ENCODE peak calls at places on chromosomes 16 and 17, in eight cellular contexts. One of them, this sample, is unnamed.

GRCh38 chr16:12501727-12502457 is 301.8 kb downstream of the CPPED1 start:
- DNase-seq in CD8-positive, alpha-beta T cell: no peak
- DNase-seq in CD4-positive, alpha-beta T cell: no peak
- DNase-seq in GM10248: no peak
- DNase-seq in naive thymus-derived CD4-positive, alpha-beta T cell: no peak
- DNase-seq in GF-D8: no peak
- DNase-seq in NCI-H460: no peak
- DNase-seq in NCI-H510A treated with DMSO at 0.1 percent for 48 hours: no peak
- DNase-seq in this sample: no peak

GRCh38 chr17:7947651-7948050 is 15.6 kb downstream of the CNTROB start:
- DNase-seq in NCI-H460: no peak
- DNase-seq in NCI-H510A treated with DMSO at 0.1 percent for 48 hours: no peak
- DNase-seq in GM10248: no peak
- DNase-seq in GF-D8: no peak
- DNase-seq in CD4-positive, alpha-beta T cell: no peak
- DNase-seq in CD8-positive, alpha-beta T cell: no peak
- DNase-seq in naive thymus-derived CD4-positive, alpha-beta T cell: no peak
- DNase-seq in this sample: no peak

GRCh38 chr17:78883533-78884131 is 19.4 kb downstream of the CEP295NL start:
- DNase-seq in NCI-H510A treated with DMSO at 0.1 percent for 48 hours: peak
- DNase-seq in NCI-H460: peak
- DNase-seq in CD4-positive, alpha-beta T cell: no peak
- DNase-seq in CD8-positive, alpha-beta T cell: no peak
- DNase-seq in naive thymus-derived CD4-positive, alpha-beta T cell: no peak
- DNase-seq in GF-D8: peak
- DNase-seq in GM10248: no peak
- DNase-seq in this sample: no peak

GRCh38 chr17:37239690-37240344 is 136.0 kb upstream of the C17orf78 start:
- DNase-seq in NCI-H510A treated with DMSO at 0.1 percent for 48 hours: peak
- DNase-seq in CD8-positive, alpha-beta T cell: no peak
- DNase-seq in NCI-H460: peak
- DNase-seq in GM10248: peak
- DNase-seq in naive thymus-derived CD4-positive, alpha-beta T cell: peak
- DNase-seq in GF-D8: peak
- DNase-seq in CD4-positive, alpha-beta T cell: no peak
- DNase-seq in this sample: no peak

GRCh38 chr16:63530208-63530607 is 1494.0 kb upstream of the CDH8 start:
- DNase-seq in GF-D8: no peak
- DNase-seq in CD8-positive, alpha-beta T cell: no peak
- DNase-seq in GM10248: no peak
- DNase-seq in naive thymus-derived CD4-positive, alpha-beta T cell: no peak
- DNase-seq in NCI-H510A treated with DMSO at 0.1 percent for 48 hours: no peak
- DNase-seq in NCI-H460: no peak
- DNase-seq in CD4-positive, alpha-beta T cell: no peak
- DNase-seq in this sample: no peak

GRCh38 chr16:4664538-4665418 is 28.6 kb upstream of the NUDT16L1 start:
- DNase-seq in GM10248: peak
- DNase-seq in naive thymus-derived CD4-positive, alpha-beta T cell: peak
- DNase-seq in CD4-positive, alpha-beta T cell: peak
- DNase-seq in NCI-H510A treated with DMSO at 0.1 percent for 48 hours: peak
- DNase-seq in NCI-H460: no peak
- DNase-seq in GF-D8: peak
- DNase-seq in CD8-positive, alpha-beta T cell: no peak
- DNase-seq in this sample: peak

GRCh38 chr17:59825533-59826316 is 67.0 kb downstream of the TUBD1 start:
- DNase-seq in NCI-H460: no peak
- DNase-seq in GM10248: no peak
- DNase-seq in naive thymus-derived CD4-positive, alpha-beta T cell: no peak
- DNase-seq in GF-D8: no peak
- DNase-seq in CD4-positive, alpha-beta T cell: no peak
- DNase-seq in NCI-H510A treated with DMSO at 0.1 percent for 48 hours: no peak
- DNase-seq in CD8-positive, alpha-beta T cell: no peak
- DNase-seq in this sample: no peak

GRCh38 chr16:79601092-79601977 is 798 bp upstream of the MAF start:
- DNase-seq in NCI-H510A treated with DMSO at 0.1 percent for 48 hours: peak
- DNase-seq in NCI-H460: no peak
- DNase-seq in CD8-positive, alpha-beta T cell: no peak
- DNase-seq in naive thymus-derived CD4-positive, alpha-beta T cell: no peak
- DNase-seq in GM10248: peak
- DNase-seq in CD4-positive, alpha-beta T cell: no peak
- DNase-seq in GF-D8: no peak
- DNase-seq in this sample: peak

GRCh38 chr16:68936729-68937631 is 93.6 kb downstream of the TANGO6 start:
- DNase-seq in GF-D8: no peak
- DNase-seq in NCI-H510A treated with DMSO at 0.1 percent for 48 hours: peak
- DNase-seq in NCI-H460: no peak
- DNase-seq in CD4-positive, alpha-beta T cell: no peak
- DNase-seq in GM10248: no peak
- DNase-seq in naive thymus-derived CD4-positive, alpha-beta T cell: no peak
- DNase-seq in CD8-positive, alpha-beta T cell: no peak
- DNase-seq in this sample: no peak

GRCh38 chr17:20896153-20896649 is 146.6 kb downstream of the USP22 start:
- DNase-seq in GF-D8: no peak
- DNase-seq in NCI-H510A treated with DMSO at 0.1 percent for 48 hours: no peak
- DNase-seq in GM10248: peak
- DNase-seq in CD4-positive, alpha-beta T cell: no peak
- DNase-seq in naive thymus-derived CD4-positive, alpha-beta T cell: peak
- DNase-seq in NCI-H460: no peak
- DNase-seq in CD8-positive, alpha-beta T cell: no peak
- DNase-seq in this sample: peak

GRCh38 chr17:50668025-50668837 is 33.5 kb downstream of the ABCC3 start:
- DNase-seq in NCI-H510A treated with DMSO at 0.1 percent for 48 hours: no peak
- DNase-seq in naive thymus-derived CD4-positive, alpha-beta T cell: no peak
- DNase-seq in GF-D8: no peak
- DNase-seq in CD4-positive, alpha-beta T cell: no peak
- DNase-seq in CD8-positive, alpha-beta T cell: no peak
- DNase-seq in GM10248: no peak
- DNase-seq in NCI-H460: no peak
- DNase-seq in this sample: no peak

GRCh38 chr17:44967026-44967906 is 837 bp downstream of the C1QL1 start:
- DNase-seq in GF-D8: no peak
- DNase-seq in CD8-positive, alpha-beta T cell: no peak
- DNase-seq in GM10248: no peak
- DNase-seq in NCI-H460: no peak
- DNase-seq in NCI-H510A treated with DMSO at 0.1 percent for 48 hours: no peak
- DNase-seq in CD4-positive, alpha-beta T cell: no peak
- DNase-seq in naive thymus-derived CD4-positive, alpha-beta T cell: no peak
- DNase-seq in this sample: no peak

GRCh38 chr16:1077877-1078578 is 5.5 kb downstream of the SSTR5 start:
- DNase-seq in NCI-H460: no peak
- DNase-seq in GF-D8: no peak
- DNase-seq in naive thymus-derived CD4-positive, alpha-beta T cell: no peak
- DNase-seq in NCI-H510A treated with DMSO at 0.1 percent for 48 hours: no peak
- DNase-seq in CD4-positive, alpha-beta T cell: no peak
- DNase-seq in CD8-positive, alpha-beta T cell: no peak
- DNase-seq in GM10248: no peak
- DNase-seq in this sample: no peak

GRCh38 chr16:78211951-78212350 is 112.5 kb downstream of the WWOX start:
- DNase-seq in CD8-positive, alpha-beta T cell: no peak
- DNase-seq in NCI-H510A treated with DMSO at 0.1 percent for 48 hours: no peak
- DNase-seq in GF-D8: no peak
- DNase-seq in NCI-H460: no peak
- DNase-seq in CD4-positive, alpha-beta T cell: no peak
- DNase-seq in GM10248: no peak
- DNase-seq in naive thymus-derived CD4-positive, alpha-beta T cell: no peak
- DNase-seq in this sample: no peak

GRCh38 chr17:39236383-39236927 is 10.7 kb upstream of the STAC2 start:
- DNase-seq in NCI-H460: no peak
- DNase-seq in CD4-positive, alpha-beta T cell: no peak
- DNase-seq in NCI-H510A treated with DMSO at 0.1 percent for 48 hours: no peak
- DNase-seq in GM10248: peak
- DNase-seq in CD8-positive, alpha-beta T cell: no peak
- DNase-seq in GF-D8: no peak
- DNase-seq in naive thymus-derived CD4-positive, alpha-beta T cell: no peak
- DNase-seq in this sample: no peak

GRCh38 chr17:66713533-66714042 is 121.3 kb upstream of the CACNG5 start:
- DNase-seq in NCI-H510A treated with DMSO at 0.1 percent for 48 hours: no peak
- DNase-seq in CD4-positive, alpha-beta T cell: no peak
- DNase-seq in CD8-positive, alpha-beta T cell: no peak
- DNase-seq in GF-D8: no peak
- DNase-seq in GM10248: peak
- DNase-seq in naive thymus-derived CD4-positive, alpha-beta T cell: no peak
- DNase-seq in NCI-H460: no peak
- DNase-seq in this sample: peak

GRCh38 chr16:67897231-67897630 is 4.2 kb downstream of the PSKH1 start:
- DNase-seq in naive thymus-derived CD4-positive, alpha-beta T cell: no peak
- DNase-seq in CD4-positive, alpha-beta T cell: no peak
- DNase-seq in NCI-H460: no peak
- DNase-seq in NCI-H510A treated with DMSO at 0.1 percent for 48 hours: no peak
- DNase-seq in GM10248: no peak
- DNase-seq in GF-D8: no peak
- DNase-seq in CD8-positive, alpha-beta T cell: no peak
- DNase-seq in this sample: no peak

GRCh38 chr17:28648698-28649097 is 3.7 kb upstream of the BLTP2 start:
- DNase-seq in GM10248: no peak
- DNase-seq in NCI-H460: no peak
- DNase-seq in GF-D8: no peak
- DNase-seq in CD4-positive, alpha-beta T cell: no peak
- DNase-seq in CD8-positive, alpha-beta T cell: no peak
- DNase-seq in naive thymus-derived CD4-positive, alpha-beta T cell: no peak
- DNase-seq in NCI-H510A treated with DMSO at 0.1 percent for 48 hours: no peak
- DNase-seq in this sample: no peak

GRCh38 chr17:76204277-76204676 is 36.0 kb downstream of the RNF157 start:
- DNase-seq in GM10248: no peak
- DNase-seq in GF-D8: no peak
- DNase-seq in CD8-positive, alpha-beta T cell: no peak
- DNase-seq in CD4-positive, alpha-beta T cell: no peak
- DNase-seq in NCI-H460: no peak
- DNase-seq in naive thymus-derived CD4-positive, alpha-beta T cell: no peak
- DNase-seq in NCI-H510A treated with DMSO at 0.1 percent for 48 hours: no peak
- DNase-seq in this sample: no peak

GRCh38 chr17:35245196-35245486 is 2.3 kb downstream of the SLFN5 start:
- DNase-seq in GF-D8: no peak
- DNase-seq in GM10248: no peak
- DNase-seq in NCI-H460: peak
- DNase-seq in CD8-positive, alpha-beta T cell: no peak
- DNase-seq in naive thymus-derived CD4-positive, alpha-beta T cell: no peak
- DNase-seq in CD4-positive, alpha-beta T cell: no peak
- DNase-seq in NCI-H510A treated with DMSO at 0.1 percent for 48 hours: no peak
- DNase-seq in this sample: no peak

GRCh38 chr17:36496018-36496789 is 9.7 kb downstream of the ZNHIT3 start:
- DNase-seq in NCI-H510A treated with DMSO at 0.1 percent for 48 hours: no peak
- DNase-seq in GF-D8: no peak
- DNase-seq in CD8-positive, alpha-beta T cell: no peak
- DNase-seq in GM10248: no peak
- DNase-seq in NCI-H460: no peak
- DNase-seq in naive thymus-derived CD4-positive, alpha-beta T cell: no peak
- DNase-seq in CD4-positive, alpha-beta T cell: no peak
- DNase-seq in this sample: no peak

GRCh38 chr17:48440660-48441059 is 10.6 kb upstream of the SKAP1 start:
- DNase-seq in CD4-positive, alpha-beta T cell: no peak
- DNase-seq in NCI-H510A treated with DMSO at 0.1 percent for 48 hours: no peak
- DNase-seq in naive thymus-derived CD4-positive, alpha-beta T cell: no peak
- DNase-seq in CD8-positive, alpha-beta T cell: no peak
- DNase-seq in NCI-H460: no peak
- DNase-seq in GF-D8: no peak
- DNase-seq in GM10248: no peak
- DNase-seq in this sample: no peak

GRCh38 chr16:4691666-4692412 is 1.5 kb upstream of the NUDT16L1 start:
- DNase-seq in NCI-H460: no peak
- DNase-seq in GM10248: no peak
- DNase-seq in CD8-positive, alpha-beta T cell: no peak
- DNase-seq in NCI-H510A treated with DMSO at 0.1 percent for 48 hours: no peak
- DNase-seq in GF-D8: no peak
- DNase-seq in CD4-positive, alpha-beta T cell: no peak
- DNase-seq in naive thymus-derived CD4-positive, alpha-beta T cell: no peak
- DNase-seq in this sample: no peak

GRCh38 chr16:29126057-29126494 is 141.2 kb downstream of the LAT start:
- DNase-seq in CD8-positive, alpha-beta T cell: no peak
- DNase-seq in GF-D8: peak
- DNase-seq in NCI-H460: no peak
- DNase-seq in CD4-positive, alpha-beta T cell: no peak
- DNase-seq in naive thymus-derived CD4-positive, alpha-beta T cell: no peak
- DNase-seq in NCI-H510A treated with DMSO at 0.1 percent for 48 hours: no peak
- DNase-seq in GM10248: no peak
- DNase-seq in this sample: no peak

GRCh38 chr17:82870541-82870940 is 30.7 kb upstream of the ZNF750 start:
- DNase-seq in CD4-positive, alpha-beta T cell: no peak
- DNase-seq in naive thymus-derived CD4-positive, alpha-beta T cell: no peak
- DNase-seq in NCI-H460: no peak
- DNase-seq in NCI-H510A treated with DMSO at 0.1 percent for 48 hours: no peak
- DNase-seq in CD8-positive, alpha-beta T cell: no peak
- DNase-seq in GF-D8: no peak
- DNase-seq in GM10248: no peak
- DNase-seq in this sample: no peak

GRCh38 chr17:45146616-45147101 is 1.6 kb upstream of the HEXIM1 start:
- DNase-seq in GM10248: no peak
- DNase-seq in naive thymus-derived CD4-positive, alpha-beta T cell: no peak
- DNase-seq in CD8-positive, alpha-beta T cell: no peak
- DNase-seq in NCI-H510A treated with DMSO at 0.1 percent for 48 hours: no peak
- DNase-seq in CD4-positive, alpha-beta T cell: no peak
- DNase-seq in GF-D8: no peak
- DNase-seq in NCI-H460: no peak
- DNase-seq in this sample: no peak

GRCh38 chr16:31347445-31347844 is 7.5 kb upstream of the ITGAX start:
- DNase-seq in GF-D8: no peak
- DNase-seq in CD4-positive, alpha-beta T cell: no peak
- DNase-seq in NCI-H510A treated with DMSO at 0.1 percent for 48 hours: no peak
- DNase-seq in naive thymus-derived CD4-positive, alpha-beta T cell: no peak
- DNase-seq in GM10248: no peak
- DNase-seq in CD8-positive, alpha-beta T cell: no peak
- DNase-seq in NCI-H460: no peak
- DNase-seq in this sample: no peak